ENCODE peak calls at places on chromosome 5, in nine cellular contexts. One of them, this sample, is unnamed.

GRCh38 chr5:136212252-136212721 is 19.3 kb upstream of the SMIM32 start:
- DNase-seq in type B pancreatic cell: no peak
- DNase-seq in activated T-cell treated with anti-CD3 and anti-CD28 coated beads, Interleukin-2, amount 50 U/mL, for 72 hours: peak; percentile 36
- DNase-seq in non-pigmented ciliary epithelial cell: no peak
- DNase-seq in GM23338: peak; percentile 80
- DNase-seq in activated CD4-positive, CD25-positive, alpha-beta regulatory T cell: no peak
- DNase-seq in germinal center: peak; percentile 69
- DNase-seq in substantia nigra: peak; percentile 51
- DNase-seq in cardiac muscle cell: peak; percentile 65
- DNase-seq in this sample: no peak

GRCh38 chr5:106545325-106545724 is 1125.4 kb downstream of the EFNA5 start:
- DNase-seq in activated T-cell treated with anti-CD3 and anti-CD28 coated beads, Interleukin-2, amount 50 U/mL, for 72 hours: no peak
- DNase-seq in GM23338: no peak
- DNase-seq in substantia nigra: no peak
- DNase-seq in cardiac muscle cell: no peak
- DNase-seq in activated CD4-positive, CD25-positive, alpha-beta regulatory T cell: no peak
- DNase-seq in type B pancreatic cell: no peak
- DNase-seq in germinal center: no peak
- DNase-seq in non-pigmented ciliary epithelial cell: no peak
- DNase-seq in this sample: peak; percentile 10

GRCh38 chr5:139642213-139642612 is 5.9 kb upstream of the CXXC5 start:
- DNase-seq in GM23338: no peak
- DNase-seq in cardiac muscle cell: no peak
- DNase-seq in type B pancreatic cell: no peak
- DNase-seq in substantia nigra: no peak
- DNase-seq in non-pigmented ciliary epithelial cell: no peak
- DNase-seq in germinal center: no peak
- DNase-seq in activated T-cell treated with anti-CD3 and anti-CD28 coated beads, Interleukin-2, amount 50 U/mL, for 72 hours: no peak
- DNase-seq in activated CD4-positive, CD25-positive, alpha-beta regulatory T cell: no peak
- DNase-seq in this sample: no peak

GRCh38 chr5:149583394-149583793 is 2.1 kb downstream of the ARHGEF37 start:
- DNase-seq in activated T-cell treated with anti-CD3 and anti-CD28 coated beads, Interleukin-2, amount 50 U/mL, for 72 hours: no peak
- DNase-seq in substantia nigra: peak; percentile 19
- DNase-seq in non-pigmented ciliary epithelial cell: no peak
- DNase-seq in type B pancreatic cell: no peak
- DNase-seq in GM23338: no peak
- DNase-seq in cardiac muscle cell: no peak
- DNase-seq in germinal center: no peak
- DNase-seq in activated CD4-positive, CD25-positive, alpha-beta regulatory T cell: no peak
- DNase-seq in this sample: no peak

GRCh38 chr5:44875661-44876250 is 67.0 kb downstream of the MRPS30 start:
- DNase-seq in activated CD4-positive, CD25-positive, alpha-beta regulatory T cell: no peak
- DNase-seq in cardiac muscle cell: no peak
- DNase-seq in activated T-cell treated with anti-CD3 and anti-CD28 coated beads, Interleukin-2, amount 50 U/mL, for 72 hours: peak; percentile 39
- DNase-seq in substantia nigra: no peak
- DNase-seq in type B pancreatic cell: no peak
- DNase-seq in germinal center: no peak
- DNase-seq in non-pigmented ciliary epithelial cell: peak; percentile 77
- DNase-seq in GM23338: peak; percentile 7
- DNase-seq in this sample: peak; percentile 97

GRCh38 chr5:179780343-179780742 is 13.4 kb upstream of the LTC4S start:
- DNase-seq in activated CD4-positive, CD25-positive, alpha-beta regulatory T cell: no peak
- DNase-seq in substantia nigra: no peak
- DNase-seq in type B pancreatic cell: no peak
- DNase-seq in non-pigmented ciliary epithelial cell: no peak
- DNase-seq in GM23338: no peak
- DNase-seq in activated T-cell treated with anti-CD3 and anti-CD28 coated beads, Interleukin-2, amount 50 U/mL, for 72 hours: no peak
- DNase-seq in germinal center: no peak
- DNase-seq in cardiac muscle cell: no peak
- DNase-seq in this sample: no peak

GRCh38 chr5:26847041-26847736 is 191.2 kb downstream of the CDH9 start:
- DNase-seq in activated T-cell treated with anti-CD3 and anti-CD28 coated beads, Interleukin-2, amount 50 U/mL, for 72 hours: no peak
- DNase-seq in cardiac muscle cell: no peak
- DNase-seq in type B pancreatic cell: no peak
- DNase-seq in substantia nigra: no peak
- DNase-seq in non-pigmented ciliary epithelial cell: no peak
- DNase-seq in germinal center: no peak
- DNase-seq in activated CD4-positive, CD25-positive, alpha-beta regulatory T cell: no peak
- DNase-seq in GM23338: peak; percentile 20
- DNase-seq in this sample: no peak

GRCh38 chr5:132883261-132883834 is 9.9 kb downstream of the LEAP2 start:
- DNase-seq in activated CD4-positive, CD25-positive, alpha-beta regulatory T cell: peak; percentile 10
- DNase-seq in substantia nigra: peak; percentile 16
- DNase-seq in GM23338: peak; percentile 67
- DNase-seq in activated T-cell treated with anti-CD3 and anti-CD28 coated beads, Interleukin-2, amount 50 U/mL, for 72 hours: peak; percentile 12
- DNase-seq in non-pigmented ciliary epithelial cell: no peak
- DNase-seq in type B pancreatic cell: no peak
- DNase-seq in germinal center: peak; percentile 30
- DNase-seq in cardiac muscle cell: peak; percentile 78
- DNase-seq in this sample: no peak

GRCh38 chr5:131758520-131758900 is 38.3 kb downstream of the FNIP1 start:
- DNase-seq in substantia nigra: no peak
- DNase-seq in cardiac muscle cell: peak; percentile 28
- DNase-seq in GM23338: no peak
- DNase-seq in activated CD4-positive, CD25-positive, alpha-beta regulatory T cell: no peak
- DNase-seq in activated T-cell treated with anti-CD3 and anti-CD28 coated beads, Interleukin-2, amount 50 U/mL, for 72 hours: no peak
- DNase-seq in germinal center: no peak
- DNase-seq in type B pancreatic cell: no peak
- DNase-seq in non-pigmented ciliary epithelial cell: no peak
- DNase-seq in this sample: no peak

GRCh38 chr5:81717815-81718214 is 33.1 kb downstream of the SSBP2 start:
- DNase-seq in substantia nigra: no peak
- DNase-seq in non-pigmented ciliary epithelial cell: no peak
- DNase-seq in germinal center: no peak
- DNase-seq in GM23338: no peak
- DNase-seq in type B pancreatic cell: no peak
- DNase-seq in activated T-cell treated with anti-CD3 and anti-CD28 coated beads, Interleukin-2, amount 50 U/mL, for 72 hours: no peak
- DNase-seq in cardiac muscle cell: no peak
- DNase-seq in activated CD4-positive, CD25-positive, alpha-beta regulatory T cell: no peak
- DNase-seq in this sample: no peak

This sample was measured in epithelial cell of prostate.